ENCODE peak calls at places on chromosome 6, in four cellular contexts. One of them, this sample, is unnamed.

GRCh38 chr6:161522286-161522685 is 248.4 kb upstream of the AGPAT4 start:
- DNase-seq in NCI-H510A treated with DMSO at 0.1 percent for 48 hours: no peak
- DNase-seq in NCI-H2029 treated with DMSO at 0.1 percent for 48 hours: no peak
- DNase-seq in CD8-positive, alpha-beta memory T cell: no peak
- DNase-seq in this sample: no peak

GRCh38 chr6:235763-236360 is 56.4 kb upstream of the DUSP22 start:
- DNase-seq in NCI-H510A treated with DMSO at 0.1 percent for 48 hours: no peak
- DNase-seq in NCI-H2029 treated with DMSO at 0.1 percent for 48 hours: peak; percentile 83
- DNase-seq in CD8-positive, alpha-beta memory T cell: peak; percentile 58
- DNase-seq in this sample: no peak

GRCh38 chr6:111736005-111736607 is 130.4 kb upstream of the TRAF3IP2 start:
- DNase-seq in NCI-H510A treated with DMSO at 0.1 percent for 48 hours: no peak
- DNase-seq in NCI-H2029 treated with DMSO at 0.1 percent for 48 hours: no peak
- DNase-seq in CD8-positive, alpha-beta memory T cell: no peak
- DNase-seq in this sample: no peak

GRCh38 chr6:142071981-142072380 is 60.7 kb upstream of the GJE1 start:
- DNase-seq in NCI-H510A treated with DMSO at 0.1 percent for 48 hours: no peak
- DNase-seq in NCI-H2029 treated with DMSO at 0.1 percent for 48 hours: no peak
- DNase-seq in CD8-positive, alpha-beta memory T cell: no peak
- DNase-seq in this sample: no peak

GRCh38 chr6:156816505-156816904 is 39.3 kb downstream of the ARID1B start:
- DNase-seq in NCI-H510A treated with DMSO at 0.1 percent for 48 hours: no peak
- DNase-seq in NCI-H2029 treated with DMSO at 0.1 percent for 48 hours: no peak
- DNase-seq in CD8-positive, alpha-beta memory T cell: no peak
- DNase-seq in this sample: no peak

GRCh38 chr6:96659084-96659845 is 96.3 kb downstream of the FHL5 start:
- DNase-seq in NCI-H510A treated with DMSO at 0.1 percent for 48 hours: peak; percentile 23
- DNase-seq in NCI-H2029 treated with DMSO at 0.1 percent for 48 hours: peak; percentile 36
- DNase-seq in CD8-positive, alpha-beta memory T cell: no peak
- DNase-seq in this sample: no peak

GRCh38 chr6:148831531-148831930 is 84.7 kb downstream of the UST start:
- DNase-seq in NCI-H510A treated with DMSO at 0.1 percent for 48 hours: no peak
- DNase-seq in NCI-H2029 treated with DMSO at 0.1 percent for 48 hours: no peak
- DNase-seq in CD8-positive, alpha-beta memory T cell: no peak
- DNase-seq in this sample: no peak

GRCh38 chr6:166005846-166006592 is 161.6 kb downstream of the TBXT start:
- DNase-seq in NCI-H510A treated with DMSO at 0.1 percent for 48 hours: peak; percentile 24
- DNase-seq in NCI-H2029 treated with DMSO at 0.1 percent for 48 hours: no peak
- DNase-seq in CD8-positive, alpha-beta memory T cell: no peak
- DNase-seq in this sample: no peak

GRCh38 chr6:53651149-53651763 is 14.3 kb downstream of the KLHL31 start:
- DNase-seq in NCI-H510A treated with DMSO at 0.1 percent for 48 hours: peak; percentile 99
- DNase-seq in NCI-H2029 treated with DMSO at 0.1 percent for 48 hours: peak; percentile 86
- DNase-seq in CD8-positive, alpha-beta memory T cell: peak; percentile 81
- DNase-seq in this sample: no peak

GRCh38 chr6:27296106-27296783 is 15.8 kb downstream of the POM121L2 start:
- DNase-seq in NCI-H510A treated with DMSO at 0.1 percent for 48 hours: no peak
- DNase-seq in NCI-H2029 treated with DMSO at 0.1 percent for 48 hours: no peak
- DNase-seq in CD8-positive, alpha-beta memory T cell: no peak
- DNase-seq in this sample: no peak

GRCh38 chr6:10882654-10883053 is 813 bp upstream of the GCM2 start:
- DNase-seq in NCI-H510A treated with DMSO at 0.1 percent for 48 hours: no peak
- DNase-seq in NCI-H2029 treated with DMSO at 0.1 percent for 48 hours: no peak
- DNase-seq in CD8-positive, alpha-beta memory T cell: no peak
- DNase-seq in this sample: no peak

GRCh38 chr6:19866199-19866872 is 29.2 kb downstream of the ID4 start:
- DNase-seq in NCI-H510A treated with DMSO at 0.1 percent for 48 hours: peak; percentile 35
- DNase-seq in NCI-H2029 treated with DMSO at 0.1 percent for 48 hours: no peak
- DNase-seq in CD8-positive, alpha-beta memory T cell: no peak
- DNase-seq in this sample: no peak

GRCh38 chr6:38169826-38170526 is 350.4 kb downstream of the ZFAND3 start:
- DNase-seq in NCI-H510A treated with DMSO at 0.1 percent for 48 hours: peak; percentile 98
- DNase-seq in NCI-H2029 treated with DMSO at 0.1 percent for 48 hours: peak; percentile 97
- DNase-seq in CD8-positive, alpha-beta memory T cell: peak; percentile 41
- DNase-seq in this sample: no peak

GRCh38 chr6:168037242-168037641 is 39.8 kb downstream of the KIF25 start:
- DNase-seq in NCI-H510A treated with DMSO at 0.1 percent for 48 hours: no peak
- DNase-seq in NCI-H2029 treated with DMSO at 0.1 percent for 48 hours: no peak
- DNase-seq in CD8-positive, alpha-beta memory T cell: no peak
- DNase-seq in this sample: no peak

GRCh38 chr6:123803862-123804681 is at the start of gene NKAIN2:
- DNase-seq in NCI-H510A treated with DMSO at 0.1 percent for 48 hours: peak; percentile 54
- DNase-seq in NCI-H2029 treated with DMSO at 0.1 percent for 48 hours: peak; percentile 84
- DNase-seq in CD8-positive, alpha-beta memory T cell: no peak
- DNase-seq in this sample: no peak

GRCh38 chr6:132199343-132199742 is 201.9 kb downstream of the MOXD1 start:
- DNase-seq in NCI-H510A treated with DMSO at 0.1 percent for 48 hours: no peak
- DNase-seq in NCI-H2029 treated with DMSO at 0.1 percent for 48 hours: no peak
- DNase-seq in CD8-positive, alpha-beta memory T cell: no peak
- DNase-seq in this sample: no peak

GRCh38 chr6:29831776-29832175 is 4.2 kb downstream of the HLA-G start:
- DNase-seq in NCI-H510A treated with DMSO at 0.1 percent for 48 hours: no peak
- DNase-seq in NCI-H2029 treated with DMSO at 0.1 percent for 48 hours: no peak
- DNase-seq in CD8-positive, alpha-beta memory T cell: no peak
- DNase-seq in this sample: no peak

GRCh38 chr6:44128020-44128917 is 915 bp downstream of the TMEM63B start:
- DNase-seq in NCI-H510A treated with DMSO at 0.1 percent for 48 hours: no peak
- DNase-seq in NCI-H2029 treated with DMSO at 0.1 percent for 48 hours: no peak
- DNase-seq in CD8-positive, alpha-beta memory T cell: peak; percentile 52
- DNase-seq in this sample: peak; percentile 18

GRCh38 chr6:170085475-170086401 is 205.1 kb downstream of the DLL1 start:
- DNase-seq in NCI-H510A treated with DMSO at 0.1 percent for 48 hours: no peak
- DNase-seq in NCI-H2029 treated with DMSO at 0.1 percent for 48 hours: no peak
- DNase-seq in CD8-positive, alpha-beta memory T cell: no peak
- DNase-seq in this sample: no peak

GRCh38 chr6:45987866-45988265 is 27.8 kb downstream of the CLIC5 start:
- DNase-seq in NCI-H510A treated with DMSO at 0.1 percent for 48 hours: no peak
- DNase-seq in NCI-H2029 treated with DMSO at 0.1 percent for 48 hours: no peak
- DNase-seq in CD8-positive, alpha-beta memory T cell: no peak
- DNase-seq in this sample: no peak

GRCh38 chr6:168007592-168008338 is 10.3 kb downstream of the KIF25 start:
- DNase-seq in NCI-H510A treated with DMSO at 0.1 percent for 48 hours: no peak
- DNase-seq in NCI-H2029 treated with DMSO at 0.1 percent for 48 hours: no peak
- DNase-seq in CD8-positive, alpha-beta memory T cell: no peak
- DNase-seq in this sample: no peak

GRCh38 chr6:129672883-129673631 is 36.9 kb downstream of the ARHGAP18 start:
- DNase-seq in NCI-H510A treated with DMSO at 0.1 percent for 48 hours: no peak
- DNase-seq in NCI-H2029 treated with DMSO at 0.1 percent for 48 hours: no peak
- DNase-seq in CD8-positive, alpha-beta memory T cell: no peak
- DNase-seq in this sample: no peak